ENCODE peak calls at places on chromosome 4, in ten cellular contexts. S is breast epithelium; J is SK-N-SH; C is NB4; V is OCI-LY7; W is CD8-positive, alpha-beta T cell; G is astrocyte of the cerebellum; Y is colonic mucosa; D is bronchial epithelial cell; E is fibroblast of the aortic adventitia. U is an unnamed sample.

GRCh38 chr4:29908276-29908675 is 811.9 kb upstream of the PCDH7 start:
- DNase-seq in S (no peak), J (no peak), C (no peak), V (no peak), W (no peak), G (no peak), Y (no peak), D (no peak), E (no peak), U (no peak)

GRCh38 chr4:8585186-8585585 is 5.0 kb downstream of the GPR78 start:
- DNase-seq in S (no peak), J (no peak), C (no peak), V (no peak), W (no peak), G (no peak), Y (no peak), D (no peak), E (no peak), U (no peak)

GRCh38 chr4:37830640-37831039 is 4.2 kb downstream of the PGM2 start:
- DNase-seq in S (no peak), J (no peak), C (no peak), V (no peak), W (no peak), G (no peak), Y (no peak), D (peak; percentile 100), E (no peak), U (no peak)

GRCh38 chr4:24912252-24913098 is at the start of gene CCDC149:
- DNase-seq in S (peak; percentile 85), J (peak; percentile 86), C (no peak), V (no peak), W (no peak), G (no peak), Y (peak; percentile 85), D (peak; percentile 49), E (peak; percentile 50), U (peak; percentile 69)

GRCh38 chr4:7266525-7267292 is 74.4 kb downstream of the SORCS2 start:
- DNase-seq in S (no peak), J (no peak), C (no peak), V (no peak), W (no peak), G (peak; percentile 40), Y (no peak), D (peak; percentile 59), E (peak; percentile 56), U (peak; percentile 60)

GRCh38 chr4:2096073-2096609 is 37.0 kb downstream of the NAT8L start:
- DNase-seq in S (no peak), J (no peak), C (no peak), V (no peak), W (no peak), G (no peak), Y (no peak), D (no peak), E (no peak), U (no peak)

GRCh38 chr4:148056879-148057278 is 325.0 kb downstream of the ARHGAP10 start:
- DNase-seq in S (no peak), J (no peak), C (peak; percentile 89), V (peak; percentile 94), W (peak; percentile 30), G (peak; percentile 46), Y (peak; percentile 58), D (peak; percentile 63), E (peak; percentile 67), U (peak; percentile 70)

GRCh38 chr4:53618321-53618720 is 27.0 kb upstream of the LNX1 start:
- DNase-seq in S (no peak), J (no peak), C (no peak), V (no peak), W (no peak), G (no peak), Y (no peak), D (no peak), E (no peak), U (no peak)

GRCh38 chr4:16579866-16580265 is 318.6 kb downstream of the LDB2 start:
- DNase-seq in S (no peak), J (no peak), C (no peak), V (no peak), W (no peak), G (no peak), Y (no peak), D (no peak), E (peak; percentile 26), U (no peak)

GRCh38 chr4:124177647-124178425 is 534.7 kb downstream of the ANKRD50 start:
- DNase-seq in S (no peak), J (no peak), C (no peak), V (no peak), W (no peak), G (peak; percentile 47), Y (no peak), D (peak; percentile 96), E (peak; percentile 84), U (peak; percentile 92)

GRCh38 chr4:184253072-184253420 is 35.4 kb upstream of the ENPP6 start:
- DNase-seq in S (no peak), J (no peak), C (no peak), V (no peak), W (no peak), G (no peak), Y (no peak), D (no peak), E (no peak), U (no peak)

DNA sequence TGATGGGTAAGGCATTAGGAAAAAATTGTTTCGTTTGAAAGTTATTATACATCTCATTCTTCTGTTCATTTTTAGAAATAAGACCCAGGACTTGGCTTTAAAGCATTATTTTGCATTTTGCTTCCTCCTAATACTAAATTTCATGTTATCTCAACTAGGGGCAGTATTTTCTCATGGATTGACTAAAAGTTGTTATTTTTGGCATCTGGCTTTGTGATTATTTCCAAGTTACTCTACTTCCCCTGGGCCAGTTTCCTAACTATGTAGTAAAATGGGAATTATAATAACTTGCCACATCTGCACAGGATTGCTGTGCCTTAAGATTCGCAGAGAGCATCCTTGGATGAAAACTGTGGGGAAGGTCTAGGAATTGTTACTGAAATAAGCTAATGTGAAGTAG is 3.0 kb downstream of the RBPJ start:
- DNase-seq in S (no peak), J (no peak), C (no peak), V (no peak), W (no peak), G (peak; percentile 44), Y (no peak), D (no peak), E (peak; percentile 88), U (peak; percentile 78)
- TF ChIP-seq CTCF in S (no peak), J (peak; percentile 42), C (no peak), V (peak; percentile 24), W (no peak), G (peak; percentile 21), Y (no peak), D (no peak), E (peak; percentile 46), U (peak; percentile 17)

GRCh38 chr4:156972370-156972980 is 876 bp upstream of the PDGFC start:
- DNase-seq in S (no peak), J (no peak), C (no peak), V (no peak), W (no peak), G (no peak), Y (no peak), D (peak; percentile 34), E (no peak), U (no peak)
- H3K4me3 ChIP-seq in S (peak overlapping the region; percentile 80), J (peak overlapping the region; percentile 97), C (no peak overlapping the region), V (no peak overlapping the region), W (no peak overlapping the region), G (peak overlapping the region; percentile 92), Y (peak overlapping the region; percentile 53), D (peak overlapping the region; percentile 77), E (peak overlapping the region; percentile 87), U (peak overlapping the region; percentile 61)

GRCh38 chr4:118920247-118920646 is 31.6 kb downstream of the SYNPO2 start:
- DNase-seq in S (no peak), J (no peak), C (peak; percentile 33), V (no peak), W (no peak), G (no peak), Y (no peak), D (no peak), E (peak; percentile 65), U (peak; percentile 40)
- TF ChIP-seq CTCF in S (no peak), J (no peak), C (no peak), V (no peak), W (no peak), G (no peak), Y (no peak), D (no peak), E (no peak), U (no peak)

DNA sequence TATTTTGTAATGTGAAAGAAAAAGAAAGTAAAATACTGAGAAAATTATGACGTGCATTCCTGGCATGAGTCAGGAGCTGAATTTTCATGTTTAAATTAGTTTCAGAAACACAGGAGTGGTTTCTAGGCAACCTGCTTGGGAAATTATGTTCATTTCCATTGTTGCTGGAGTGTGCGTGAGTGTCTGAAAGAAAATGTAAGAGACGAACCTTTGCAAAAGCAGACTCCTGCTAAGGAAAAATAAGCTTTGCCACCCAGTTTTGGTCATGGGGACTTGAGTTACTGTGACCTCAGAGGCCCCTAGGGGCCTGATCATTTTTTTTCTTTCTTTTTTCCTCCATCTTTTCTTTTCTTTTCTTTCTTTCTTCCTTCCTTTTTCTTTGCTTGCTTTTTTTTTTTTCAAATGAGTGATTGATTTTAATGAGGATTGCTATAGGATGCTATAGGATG is 18.8 kb upstream of the CHRNA9 start:
- DNase-seq in S (no peak), J (no peak), C (peak; percentile 61), V (peak; percentile 24), W (no peak), G (peak; percentile 93), Y (no peak), D (peak; percentile 95), E (peak; percentile 95), U (peak; percentile 95)
- H3K4me3 ChIP-seq in S (peak overlapping the region; percentile 59), J (peak overlapping the region; percentile 63), C (peak overlapping the region; percentile 56), V (peak overlapping the region; percentile 46), W (peak overlapping the region; percentile 43), G (peak overlapping the region; percentile 26), Y (no peak overlapping the region), D (peak overlapping the region; percentile 36), E (peak overlapping the region; percentile 51), U (peak overlapping the region; percentile 42)

GRCh38 chr4:22334155-22334554 is 181.7 kb downstream of the ADGRA3 start:
- DNase-seq in S (no peak), J (no peak), C (no peak), V (no peak), W (no peak), G (no peak), Y (no peak), D (peak; percentile 85), E (no peak), U (no peak)

GRCh38 chr4:22338806-22339205 is 177.1 kb downstream of the ADGRA3 start:
- DNase-seq in S (no peak), J (no peak), C (no peak), V (no peak), W (no peak), G (no peak), Y (no peak), D (no peak), E (no peak), U (peak; percentile 1)

GRCh38 chr4:22339491-22339890 is 176.4 kb downstream of the ADGRA3 start:
- DNase-seq in S (no peak), J (no peak), C (no peak), V (no peak), W (no peak), G (no peak), Y (no peak), D (no peak), E (no peak), U (no peak)

DNA sequence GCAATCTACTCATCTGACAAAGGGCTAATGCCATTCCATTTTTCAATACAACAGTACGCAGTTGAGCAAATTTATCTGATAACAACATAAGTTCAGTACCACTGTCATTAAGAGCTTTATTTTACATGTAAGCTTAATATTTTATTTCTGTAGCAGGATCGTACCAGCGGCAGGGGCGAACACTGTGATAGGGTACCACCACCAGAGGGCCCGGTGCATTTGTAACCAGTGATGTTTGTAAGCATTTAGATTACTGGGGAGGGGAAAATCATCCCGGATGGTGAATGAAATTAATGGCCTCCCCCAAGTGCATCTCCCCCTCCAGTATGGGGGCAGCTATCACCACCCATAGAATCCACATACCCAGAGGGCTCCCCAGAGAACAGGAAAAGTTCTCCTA is 179.0 kb downstream of the ADGRA3 start:
- DNase-seq in S (no peak), J (no peak), C (no peak), V (no peak), W (no peak), G (no peak), Y (no peak), D (no peak), E (no peak), U (no peak)
- TF ChIP-seq CTCF in S (no peak), J (no peak), C (no peak), V (no peak), W (no peak), G (no peak), Y (no peak), D (no peak), E (no peak), U (no peak)

U was measured in cardiac fibroblast.